ENCODE peak calls at places on chromosomes 4 and X, in five cellular contexts. One of them, this sample, is unnamed.

GRCh38 chr4:70586841-70587240 is 5.2 kb upstream of the AMBN start:
- DNase-seq in adipocyte: no peak
- DNase-seq in ovary: no peak
- DNase-seq in adrenal gland: no peak
- DNase-seq in right lobe of liver: no peak
- DNase-seq in this sample: no peak

GRCh38 chr4:105937759-105938158 is 42.5 kb downstream of the NPNT start:
- DNase-seq in adipocyte: peak; percentile 71
- DNase-seq in ovary: no peak
- DNase-seq in adrenal gland: no peak
- DNase-seq in right lobe of liver: no peak
- DNase-seq in this sample: no peak

GRCh38 chr4:164508836-164509235 is 245.1 kb upstream of the SMIM31 start:
- DNase-seq in adipocyte: no peak
- DNase-seq in ovary: no peak
- DNase-seq in adrenal gland: no peak
- DNase-seq in right lobe of liver: no peak
- DNase-seq in this sample: no peak

GRCh38 chr4:8910822-8911310 is 39.2 kb upstream of the HMX1 start:
- DNase-seq in adipocyte: no peak
- DNase-seq in ovary: no peak
- DNase-seq in adrenal gland: peak; percentile 6
- DNase-seq in right lobe of liver: peak; percentile 27
- DNase-seq in this sample: no peak

GRCh38 chrX:115372026-115372610 is 82.6 kb downstream of the LUZP4 start:
- DNase-seq in adipocyte: peak; percentile 66
- DNase-seq in ovary: no peak
- DNase-seq in adrenal gland: no peak
- DNase-seq in right lobe of liver: no peak
- DNase-seq in this sample: peak; percentile 67

GRCh38 chrX:34901761-34902160 is 40.8 kb upstream of the FAM47B start:
- DNase-seq in adipocyte: no peak
- DNase-seq in ovary: no peak
- DNase-seq in adrenal gland: no peak
- DNase-seq in right lobe of liver: no peak
- DNase-seq in this sample: no peak

GRCh38 chr4:105620640-105621323 is 68.4 kb downstream of the ARHGEF38 start:
- DNase-seq in adipocyte: peak; percentile 7
- DNase-seq in ovary: no peak
- DNase-seq in adrenal gland: peak; percentile 34
- DNase-seq in right lobe of liver: no peak
- DNase-seq in this sample: no peak

GRCh38 chr4:152689615-152690501 is 10.1 kb upstream of the TMEM154 start:
- DNase-seq in adipocyte: no peak
- DNase-seq in ovary: no peak
- DNase-seq in adrenal gland: no peak
- DNase-seq in right lobe of liver: no peak
- DNase-seq in this sample: no peak

GRCh38 chr4:187321741-187322140 is 598.1 kb upstream of the FAT1 start:
- DNase-seq in adipocyte: peak; percentile 49
- DNase-seq in ovary: no peak
- DNase-seq in adrenal gland: no peak
- DNase-seq in right lobe of liver: no peak
- DNase-seq in this sample: no peak

GRCh38 chrX:115957862-115958490 is 212.6 kb upstream of the AGTR2 start:
- DNase-seq in adipocyte: no peak
- DNase-seq in ovary: no peak
- DNase-seq in adrenal gland: no peak
- DNase-seq in right lobe of liver: no peak
- DNase-seq in this sample: no peak

GRCh38 chrX:13078739-13079444 is 34.5 kb upstream of the FAM9C start:
- DNase-seq in adipocyte: peak; percentile 43
- DNase-seq in ovary: peak; percentile 41
- DNase-seq in adrenal gland: no peak
- DNase-seq in right lobe of liver: no peak
- DNase-seq in this sample: peak; percentile 58

GRCh38 chrX:77689376-77689775 is 96.6 kb downstream of the ATRX start:
- DNase-seq in adipocyte: no peak
- DNase-seq in ovary: no peak
- DNase-seq in adrenal gland: no peak
- DNase-seq in right lobe of liver: no peak
- DNase-seq in this sample: no peak

GRCh38 chrX:69021095-69021494 is 144.2 kb downstream of the PJA1 start:
- DNase-seq in adipocyte: no peak
- DNase-seq in ovary: no peak
- DNase-seq in adrenal gland: no peak
- DNase-seq in right lobe of liver: no peak
- DNase-seq in this sample: no peak

GRCh38 chr4:58303456-58303855 is 1193.3 kb upstream of the IGFBP7 start:
- DNase-seq in adipocyte: no peak
- DNase-seq in ovary: no peak
- DNase-seq in adrenal gland: no peak
- DNase-seq in right lobe of liver: no peak
- DNase-seq in this sample: no peak

GRCh38 chr4:15805583-15806517 is 27.7 kb downstream of the CD38 start:
- DNase-seq in adipocyte: peak; percentile 73
- DNase-seq in ovary: no peak
- DNase-seq in adrenal gland: peak; percentile 52
- DNase-seq in right lobe of liver: no peak
- DNase-seq in this sample: peak; percentile 2

GRCh38 chr4:15811703-15812325 is 33.7 kb downstream of the CD38 start:
- DNase-seq in adipocyte: no peak
- DNase-seq in ovary: no peak
- DNase-seq in adrenal gland: no peak
- DNase-seq in right lobe of liver: no peak
- DNase-seq in this sample: no peak

GRCh38 chr4:15809058-15809457 is 30.9 kb downstream of the CD38 start:
- DNase-seq in adipocyte: no peak
- DNase-seq in ovary: no peak
- DNase-seq in adrenal gland: no peak
- DNase-seq in right lobe of liver: no peak
- DNase-seq in this sample: no peak

GRCh38 chr4:15809473-15809872 is 31.3 kb downstream of the CD38 start:
- DNase-seq in adipocyte: no peak
- DNase-seq in ovary: no peak
- DNase-seq in adrenal gland: no peak
- DNase-seq in right lobe of liver: no peak
- DNase-seq in this sample: no peak
- H3K36me3 ChIP-seq in adipocyte: no peaks in the 10 kb centered on the region
- H3K36me3 ChIP-seq in ovary: no peaks in the 10 kb centered on the region
- H3K36me3 ChIP-seq in adrenal gland: no peaks in the 10 kb centered on the region
- H3K36me3 ChIP-seq in right lobe of liver: no peaks in the 10 kb centered on the region
- H3K36me3 ChIP-seq in this sample: no peaks in the 10 kb centered on the region

GRCh38 chr4:2905544-2905943 is 57.7 kb downstream of the NOP14 start:
- DNase-seq in adipocyte: no peak
- DNase-seq in ovary: no peak
- DNase-seq in adrenal gland: peak; percentile 19
- DNase-seq in right lobe of liver: no peak
- DNase-seq in this sample: no peak

GRCh38 chr4:2908686-2909085 is 54.5 kb downstream of the NOP14 start:
- DNase-seq in adipocyte: no peak
- DNase-seq in ovary: no peak
- DNase-seq in adrenal gland: no peak
- DNase-seq in right lobe of liver: no peak
- DNase-seq in this sample: no peak

GRCh38 chr4:2907706-2908293 is 55.4 kb downstream of the NOP14 start:
- DNase-seq in adipocyte: no peak
- DNase-seq in ovary: no peak
- DNase-seq in adrenal gland: no peak
- DNase-seq in right lobe of liver: no peak
- DNase-seq in this sample: no peak

GRCh38 chr4:2907226-2907625 is 56.0 kb downstream of the NOP14 start:
- DNase-seq in adipocyte: no peak
- DNase-seq in ovary: no peak
- DNase-seq in adrenal gland: peak; percentile 8
- DNase-seq in right lobe of liver: no peak
- DNase-seq in this sample: no peak

GRCh38 chr4:2906218-2906617 is 57.0 kb downstream of the NOP14 start:
- DNase-seq in adipocyte: no peak
- DNase-seq in ovary: no peak
- DNase-seq in adrenal gland: no peak
- DNase-seq in right lobe of liver: no peak
- DNase-seq in this sample: no peak
- H3K36me3 ChIP-seq in adipocyte: peaks cover 92% of the 10 kb centered on the region
- H3K36me3 ChIP-seq in ovary: no peaks in the 10 kb centered on the region
- H3K36me3 ChIP-seq in adrenal gland: no peaks in the 10 kb centered on the region
- H3K36me3 ChIP-seq in right lobe of liver: no peaks in the 10 kb centered on the region
- H3K36me3 ChIP-seq in this sample: no peaks in the 10 kb centered on the region

DNA sequence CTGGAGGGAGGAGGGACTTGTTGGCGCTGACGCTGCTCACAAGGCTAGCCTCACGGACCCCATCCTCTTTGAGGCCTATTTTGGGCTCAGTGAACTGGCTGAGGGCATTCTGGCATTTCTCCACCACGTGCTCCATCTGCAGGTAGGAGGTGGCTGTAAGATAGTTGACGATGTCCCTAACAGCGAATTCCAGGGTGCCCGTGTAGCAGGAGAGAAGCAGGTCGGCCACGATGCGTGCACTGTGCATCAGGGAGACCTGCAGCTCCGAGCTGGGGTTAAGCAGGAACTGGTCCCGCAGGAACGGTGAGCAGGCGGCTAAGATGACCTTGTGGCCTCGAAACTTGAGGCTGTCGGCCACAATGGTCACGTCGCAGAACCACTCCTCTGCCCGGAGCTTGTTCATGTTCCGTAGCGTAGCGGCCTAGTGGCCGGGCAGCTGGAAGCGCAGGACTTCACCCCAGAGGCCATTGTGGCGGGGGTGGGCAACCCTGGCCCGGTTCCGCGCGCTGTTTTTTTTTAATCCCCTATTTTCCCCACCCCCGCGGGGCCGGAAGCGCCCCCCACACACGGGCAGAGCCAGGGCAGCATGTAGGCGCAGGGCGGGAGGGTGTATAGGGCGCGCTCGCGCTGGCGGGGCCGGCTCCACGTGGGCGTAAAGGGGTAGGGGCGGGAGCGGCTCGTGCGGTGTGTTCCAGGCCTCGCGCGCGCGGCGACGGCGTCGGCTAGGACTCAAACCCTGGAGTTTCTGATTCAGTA is 73.2 kb downstream of the UBE2K start:
- DNase-seq in adipocyte: no peak
- DNase-seq in ovary: no peak
- DNase-seq in adrenal gland: no peak
- DNase-seq in right lobe of liver: no peak
- DNase-seq in this sample: no peak
- H3K36me3 ChIP-seq in adipocyte: peaks cover 46% of the 10 kb centered on the region
- H3K36me3 ChIP-seq in ovary: no peaks in the 10 kb centered on the region
- H3K36me3 ChIP-seq in adrenal gland: no peaks in the 10 kb centered on the region
- H3K36me3 ChIP-seq in right lobe of liver: no peaks in the 10 kb centered on the region
- H3K36me3 ChIP-seq in this sample: peaks cover 5% of the 10 kb centered on the region

DNA sequence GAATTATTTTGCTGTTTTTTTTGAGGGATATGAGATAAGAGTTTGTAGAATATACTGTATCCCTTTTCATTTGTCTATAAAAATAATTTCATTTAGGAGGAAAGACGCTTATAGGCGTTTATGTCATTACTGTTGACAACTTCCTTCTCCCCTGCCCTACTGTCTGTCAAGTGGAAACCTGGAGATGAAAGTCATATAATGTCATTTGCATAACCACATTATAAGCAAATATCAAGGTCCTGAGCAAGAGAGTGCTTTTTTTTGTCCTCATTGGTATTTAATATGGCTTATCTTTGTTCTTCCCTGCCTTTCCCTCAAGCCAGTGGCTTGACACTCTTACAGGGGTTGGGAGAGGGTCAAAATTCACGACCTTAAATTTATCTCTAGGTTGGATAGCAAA is 55.8 kb downstream of the LRP2BP start:
- DNase-seq in adipocyte: no peak
- DNase-seq in ovary: no peak
- DNase-seq in adrenal gland: no peak
- DNase-seq in right lobe of liver: no peak
- DNase-seq in this sample: no peak
- H3K36me3 ChIP-seq in adipocyte: peaks cover 29% of the 10 kb centered on the region
- H3K36me3 ChIP-seq in ovary: no peaks in the 10 kb centered on the region
- H3K36me3 ChIP-seq in adrenal gland: no peaks in the 10 kb centered on the region
- H3K36me3 ChIP-seq in right lobe of liver: no peaks in the 10 kb centered on the region
- H3K36me3 ChIP-seq in this sample: peaks cover 14% of the 10 kb centered on the region

GRCh38 chr4:7813674-7814073 is 126.0 kb downstream of the AFAP1 start:
- DNase-seq in adipocyte: peak; percentile 47
- DNase-seq in ovary: no peak
- DNase-seq in adrenal gland: no peak
- DNase-seq in right lobe of liver: no peak
- DNase-seq in this sample: no peak
- H3K36me3 ChIP-seq in adipocyte: peaks cover 78% of the 10 kb centered on the region
- H3K36me3 ChIP-seq in ovary: no peaks in the 10 kb centered on the region
- H3K36me3 ChIP-seq in adrenal gland: no peaks in the 10 kb centered on the region
- H3K36me3 ChIP-seq in right lobe of liver: no peaks in the 10 kb centered on the region
- H3K36me3 ChIP-seq in this sample: peaks cover 63% of the 10 kb centered on the region

GRCh38 chr4:17816142-17816541 is 5.4 kb downstream of the NCAPG start:
- DNase-seq in adipocyte: no peak
- DNase-seq in ovary: no peak
- DNase-seq in adrenal gland: no peak
- DNase-seq in right lobe of liver: no peak
- DNase-seq in this sample: no peak
- H3K36me3 ChIP-seq in adipocyte: no peaks in the 10 kb centered on the region
- H3K36me3 ChIP-seq in ovary: no peaks in the 10 kb centered on the region
- H3K36me3 ChIP-seq in adrenal gland: no peaks in the 10 kb centered on the region
- H3K36me3 ChIP-seq in right lobe of liver: no peaks in the 10 kb centered on the region
- H3K36me3 ChIP-seq in this sample: peaks cover 39% of the 10 kb centered on the region

DNA sequence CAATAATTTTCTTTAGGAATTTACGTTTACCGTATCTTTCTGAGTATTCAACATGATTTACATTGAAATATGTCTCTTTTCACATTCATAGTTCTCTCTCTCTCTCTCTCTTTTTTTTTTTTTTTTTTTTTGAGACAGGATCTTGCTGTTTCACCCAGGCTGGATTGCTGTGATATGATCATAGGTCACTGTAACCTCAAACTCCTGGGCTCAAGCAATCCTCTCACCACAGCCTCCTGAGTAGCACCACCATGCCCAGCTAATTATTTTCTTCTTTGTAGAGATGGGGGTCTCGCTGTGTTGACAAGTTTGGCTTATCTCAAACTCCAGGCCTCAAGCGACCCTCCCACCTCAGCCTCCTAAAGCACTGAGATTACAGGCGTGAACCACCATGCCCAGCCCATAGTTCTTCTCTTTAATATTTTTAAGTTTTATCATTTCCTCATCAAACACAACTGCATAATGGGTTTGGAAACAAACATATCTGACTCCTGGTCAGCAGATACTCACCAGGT is 9.8 kb downstream of the SRP72 start:
- DNase-seq in adipocyte: no peak
- DNase-seq in ovary: no peak
- DNase-seq in adrenal gland: no peak
- DNase-seq in right lobe of liver: no peak
- DNase-seq in this sample: no peak
- H3K36me3 ChIP-seq in adipocyte: peaks cover 86% of the 10 kb centered on the region
- H3K36me3 ChIP-seq in ovary: no peaks in the 10 kb centered on the region
- H3K36me3 ChIP-seq in adrenal gland: no peaks in the 10 kb centered on the region
- H3K36me3 ChIP-seq in right lobe of liver: peaks cover 5% of the 10 kb centered on the region
- H3K36me3 ChIP-seq in this sample: peaks cover 78% of the 10 kb centered on the region

GRCh38 chrX:47204970-47205369 is 11.3 kb downstream of the UBA1 start:
- DNase-seq in adipocyte: no peak
- DNase-seq in ovary: no peak
- DNase-seq in adrenal gland: no peak
- DNase-seq in right lobe of liver: no peak
- DNase-seq in this sample: no peak
- H3K36me3 ChIP-seq in adipocyte: peaks cover 98% of the 10 kb centered on the region
- H3K36me3 ChIP-seq in ovary: no peaks in the 10 kb centered on the region
- H3K36me3 ChIP-seq in adrenal gland: no peaks in the 10 kb centered on the region
- H3K36me3 ChIP-seq in right lobe of liver: peaks cover 9% of the 10 kb centered on the region
- H3K36me3 ChIP-seq in this sample: peaks cover 83% of the 10 kb centered on the region

GRCh38 chr4:2941138-2942036 is 21.8 kb downstream of the NOP14 start:
- DNase-seq in adipocyte: no peak
- DNase-seq in ovary: no peak
- DNase-seq in adrenal gland: peak; percentile 21
- DNase-seq in right lobe of liver: peak; percentile 42
- DNase-seq in this sample: no peak
- H3K36me3 ChIP-seq in adipocyte: peaks cover 95% of the 10 kb centered on the region
- H3K36me3 ChIP-seq in ovary: no peaks in the 10 kb centered on the region
- H3K36me3 ChIP-seq in adrenal gland: no peaks in the 10 kb centered on the region
- H3K36me3 ChIP-seq in right lobe of liver: peaks cover 6% of the 10 kb centered on the region
- H3K36me3 ChIP-seq in this sample: peaks cover 56% of the 10 kb centered on the region

GRCh38 chrX:103220511-103221406 is 5.9 kb downstream of the BEX4 start:
- DNase-seq in adipocyte: no peak
- DNase-seq in ovary: no peak
- DNase-seq in adrenal gland: no peak
- DNase-seq in right lobe of liver: no peak
- DNase-seq in this sample: no peak
- H3K36me3 ChIP-seq in adipocyte: no peaks in the 10 kb centered on the region
- H3K36me3 ChIP-seq in ovary: no peaks in the 10 kb centered on the region
- H3K36me3 ChIP-seq in adrenal gland: no peaks in the 10 kb centered on the region
- H3K36me3 ChIP-seq in right lobe of liver: no peaks in the 10 kb centered on the region
- H3K36me3 ChIP-seq in this sample: no peaks in the 10 kb centered on the region

This sample was measured in SJSA1.